ENCODE peak calls at places on chromosomes 11 and 22, in six cellular contexts. J, D, A, R, P and X are unnamed samples.

GRCh38 chr11:92827132-92827531 is 142.3 kb upstream of the MTNR1B start:
- DNase-seq in J (no peak), D (no peak), A (no peak), R (no peak), P (no peak), X (no peak)

GRCh38 chr11:626475-627272 is at the start of gene SCT:
- DNase-seq in J (no peak), D (peak), A (no peak), R (no peak), P (no peak), X (no peak)

GRCh38 chr22:23684561-23685031 is 6.2 kb upstream of the RGL4 start:
- DNase-seq in J (no peak), D (no peak), A (peak), R (no peak), P (no peak), X (no peak)

GRCh38 chr11:1219446-1219835 is 3.4 kb upstream of the MUC5B start:
- DNase-seq in J (no peak), D (no peak), A (no peak), R (no peak), P (no peak), X (no peak)

GRCh38 chr22:32318361-32318760 is 39.3 kb upstream of the RFPL3 start:
- DNase-seq in J (no peak), D (no peak), A (no peak), R (no peak), P (no peak), X (no peak)

GRCh38 chr22:40509401-40510134 is 127.0 kb downstream of the MRTFA start:
- DNase-seq in J (peak), D (no peak), A (no peak), R (no peak), P (no peak), X (peak)

GRCh38 chr11:43963221-43963620 is 20.8 kb downstream of the C11orf96 start:
- DNase-seq in J (no peak), D (no peak), A (no peak), R (no peak), P (no peak), X (no peak)

GRCh38 chr11:3836903-3837302 is 3.9 kb downstream of the RHOG start:
- DNase-seq in J (no peak), D (no peak), A (peak), R (no peak), P (no peak), X (no peak)

GRCh38 chr11:13487661-13488030 is 8.2 kb downstream of the PTH start:
- DNase-seq in J (peak), D (peak), A (peak), R (peak), P (no peak), X (peak)

GRCh38 chr22:44578516-44579230 is 80.6 kb upstream of the RTL6 start:
- DNase-seq in J (no peak), D (no peak), A (no peak), R (no peak), P (no peak), X (no peak)

GRCh38 chr22:45531944-45532631 is 29.4 kb downstream of the FBLN1 start:
- DNase-seq in J (no peak), D (no peak), A (no peak), R (no peak), P (no peak), X (no peak)

GRCh38 chr11:74316772-74317505 is 5.5 kb upstream of the P4HA3 start:
- DNase-seq in J (peak), D (no peak), A (no peak), R (no peak), P (no peak), X (no peak)

GRCh38 chr11:18314794-18315523 is 7.0 kb downstream of the HPS5 start:
- DNase-seq in J (no peak), D (no peak), A (no peak), R (no peak), P (no peak), X (no peak)

GRCh38 chr11:75689861-75690641 is 21.2 kb upstream of the MAP6 start:
- DNase-seq in J (no peak), D (no peak), A (no peak), R (no peak), P (no peak), X (no peak)

DNA sequence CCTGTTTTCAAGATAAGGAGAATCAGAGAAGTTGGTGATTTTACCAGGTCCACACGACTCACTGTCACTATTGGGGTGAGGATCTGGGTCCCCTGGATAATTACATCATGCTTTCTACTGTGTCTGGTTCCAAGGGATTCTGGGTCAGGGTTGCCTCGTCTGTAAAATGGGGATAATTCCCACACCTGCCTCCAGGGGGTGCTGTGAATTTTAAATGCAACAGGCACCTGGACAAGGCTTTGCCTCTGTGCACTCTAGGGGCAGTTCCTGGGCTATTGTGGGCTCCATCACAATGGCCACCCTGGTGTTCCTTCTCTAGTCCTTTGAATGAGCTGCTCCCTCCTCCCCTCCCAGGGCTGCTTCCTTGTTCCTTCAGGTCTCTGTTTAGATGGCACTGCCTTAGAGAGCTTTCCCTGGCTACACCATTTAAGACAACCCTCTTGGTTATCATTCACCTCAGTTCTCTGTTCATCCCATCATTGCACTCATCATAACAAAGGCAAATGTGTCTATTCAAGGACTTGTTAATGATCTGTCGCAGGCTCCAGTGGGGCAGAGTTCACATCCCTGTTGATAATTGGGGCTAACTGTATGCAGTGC is 178.6 kb downstream of the MIAT start:
- DNase-seq in J (peak), D (peak), A (peak), R (peak), P (peak), X (peak)
- TF ChIP-seq JUN in J (no peak), D (no peak), A (no peak), R (no peak), P (no peak), X (no peak)

DNA sequence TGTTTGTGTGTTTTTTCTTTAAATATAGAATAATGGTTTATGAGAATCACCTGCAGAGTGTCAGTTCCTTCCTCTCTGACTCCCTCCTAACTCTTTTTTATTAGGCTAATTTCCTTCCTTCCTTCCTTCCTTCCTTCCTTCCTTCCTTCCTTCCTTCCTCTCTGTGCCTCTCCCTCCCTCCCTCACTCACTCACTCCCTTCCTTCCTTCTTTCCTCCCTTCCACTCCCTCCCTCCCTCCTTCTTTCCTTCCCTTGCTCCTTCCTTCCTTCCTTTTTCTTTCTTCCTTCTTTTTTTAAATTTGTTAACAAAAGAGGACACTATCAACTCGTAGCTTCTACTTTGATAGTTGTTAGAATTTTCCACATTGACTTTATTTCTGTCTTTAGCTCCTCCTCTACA is 152.3 kb upstream of the SEZ6L start:
- DNase-seq in J (no peak), D (no peak), A (no peak), R (no peak), P (no peak), X (no peak)
- TF ChIP-seq MAX in J (no peak), D (no peak), A (no peak), R (no peak), P (no peak), X (no peak)

DNA sequence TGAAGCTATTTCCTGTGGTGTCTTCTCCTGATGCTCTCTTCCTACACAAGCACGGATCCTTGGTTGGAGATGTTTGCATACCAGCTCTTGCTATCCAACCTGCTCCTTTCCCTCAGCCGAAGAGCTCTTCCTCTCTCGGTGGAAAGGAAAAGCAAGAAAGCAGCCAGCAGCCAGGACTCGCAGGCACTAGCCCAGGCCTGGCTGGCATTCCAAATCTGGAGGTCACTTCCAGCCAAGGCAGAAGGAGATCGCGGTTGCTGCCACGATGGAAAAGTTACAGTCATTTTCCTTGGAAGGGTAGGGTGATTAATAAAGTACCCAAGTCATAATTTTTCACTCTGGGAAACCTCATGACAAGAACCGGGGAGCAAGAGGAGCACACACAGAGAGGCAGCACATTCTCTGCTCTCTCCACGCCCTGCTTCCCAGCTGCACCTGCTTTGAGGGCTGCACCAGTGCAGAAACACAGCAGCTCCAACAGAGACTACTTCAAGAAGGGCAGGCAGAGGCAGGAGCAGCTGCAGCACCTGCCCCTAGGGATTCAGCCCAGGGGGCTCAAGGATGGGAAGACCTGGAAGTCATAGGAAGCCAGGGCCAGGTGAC is 399.3 kb downstream of the CADM1 start:
- DNase-seq in J (no peak), D (no peak), A (no peak), R (no peak), P (no peak), X (no peak)
- TF ChIP-seq JUN in J (no peak), D (no peak), A (no peak), R (no peak), P (no peak), X (no peak)

DNA sequence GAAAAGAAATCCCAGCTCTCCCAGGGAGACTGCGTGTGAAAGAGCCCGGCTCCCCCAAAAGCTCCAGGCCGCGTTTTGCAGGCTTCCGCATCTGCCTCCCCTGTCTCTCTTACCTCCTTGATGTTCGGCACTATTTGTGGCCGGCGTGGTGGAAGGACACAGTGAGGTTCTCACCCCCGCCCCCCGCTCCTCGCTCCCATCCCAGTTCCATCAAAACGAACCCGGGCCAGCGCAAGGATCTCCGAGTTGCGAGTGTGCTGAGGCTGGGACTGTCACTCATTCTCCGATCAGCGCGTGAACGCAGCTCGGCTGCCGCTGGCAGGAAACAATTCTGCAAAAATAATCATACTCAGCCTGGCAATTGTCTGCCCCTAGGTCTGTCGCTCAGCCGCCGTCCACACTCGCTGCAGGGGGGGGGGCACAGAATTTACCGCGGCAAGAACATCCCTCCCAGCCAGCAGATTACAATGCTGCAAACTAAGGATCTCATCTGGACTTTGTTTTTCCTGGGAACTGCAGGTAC is at the start of gene NCAM1:
- DNase-seq in J (peak), D (peak), A (peak), R (peak), P (peak), X (peak)
- TF ChIP-seq MAX in J (peak), D (peak), A (no peak), R (no peak), P (peak), X (no peak)

DNA sequence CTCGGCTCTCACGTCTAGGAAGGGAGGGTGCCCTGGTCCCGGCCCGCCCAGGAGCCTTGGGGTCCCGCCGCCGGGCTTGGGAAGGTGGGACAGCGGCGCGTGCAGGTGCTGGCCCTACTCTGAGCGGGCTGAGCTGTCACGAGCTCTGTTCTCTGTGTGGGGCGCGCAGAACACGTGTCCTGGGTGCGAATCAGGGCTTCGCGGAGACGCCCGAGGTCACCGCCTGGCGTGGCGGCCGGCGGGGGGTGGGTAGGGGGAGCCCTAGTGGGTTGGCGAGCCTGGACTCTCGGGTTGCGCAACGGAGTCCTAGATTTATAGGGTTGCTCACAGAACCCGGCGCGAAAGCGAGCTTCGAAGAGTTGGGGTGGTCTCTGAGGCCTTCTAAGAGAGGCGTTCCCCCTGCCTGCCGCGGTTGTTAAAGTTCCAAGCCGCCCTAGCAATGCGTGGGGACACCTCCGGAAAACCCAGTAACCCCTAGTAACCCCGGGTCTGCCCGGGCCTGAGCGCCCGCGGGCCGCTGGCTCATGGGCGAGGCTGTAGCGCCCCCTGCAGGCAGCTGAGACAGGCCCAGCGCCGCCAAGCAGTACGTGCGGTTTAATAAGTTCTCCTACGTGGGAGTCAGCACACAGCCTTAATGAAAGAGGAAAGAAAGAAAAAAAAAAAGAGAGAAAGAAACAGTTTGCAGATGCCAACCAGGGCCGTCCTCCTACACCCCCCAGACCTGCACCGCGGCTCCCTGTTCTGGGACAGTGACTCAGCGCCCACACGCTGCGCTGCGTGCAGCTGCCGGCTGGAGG is 2.7 kb downstream of the ADM start:
- DNase-seq in J (peak), D (peak), A (peak), R (peak), P (no peak), X (peak)
- TF ChIP-seq JUN in J (peak), D (no peak), A (no peak), R (peak), P (no peak), X (peak)

DNA sequence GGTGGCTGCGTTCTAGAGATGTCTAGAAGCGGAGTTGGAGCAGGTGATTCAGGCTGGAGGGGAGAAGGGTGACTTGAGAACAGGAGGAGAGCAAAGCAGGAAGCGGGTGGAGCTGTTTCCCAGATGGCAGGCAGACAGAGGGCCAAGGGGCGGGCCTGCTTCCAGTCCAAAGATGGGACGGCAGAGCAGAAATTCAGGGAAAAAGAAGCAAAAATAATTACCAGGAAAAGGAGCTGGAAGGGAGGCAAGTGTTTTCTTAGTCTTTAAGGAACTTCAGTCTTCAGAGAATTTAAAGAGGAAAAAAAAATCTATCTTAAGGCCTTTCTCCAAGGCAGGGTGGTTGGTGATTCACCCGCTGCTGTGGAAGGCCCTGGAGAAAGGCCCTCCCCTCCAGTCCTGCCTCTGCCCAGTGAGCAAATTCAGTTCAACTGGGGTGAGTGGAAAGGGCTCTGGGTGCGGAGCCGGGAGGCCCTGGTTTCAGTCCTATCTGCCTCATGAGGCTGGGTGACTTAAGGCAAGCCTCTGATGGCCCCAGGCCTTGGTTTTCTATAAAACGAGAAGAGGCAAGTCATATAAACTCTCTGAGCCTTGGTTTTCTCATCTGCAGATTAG is 4.5 kb upstream of the CREB3L1 start:
- DNase-seq in J (no peak), D (no peak), A (peak), R (no peak), P (no peak), X (peak)
- TF ChIP-seq MAX in J (no peak), D (no peak), A (no peak), R (no peak), P (no peak), X (no peak)

DNA sequence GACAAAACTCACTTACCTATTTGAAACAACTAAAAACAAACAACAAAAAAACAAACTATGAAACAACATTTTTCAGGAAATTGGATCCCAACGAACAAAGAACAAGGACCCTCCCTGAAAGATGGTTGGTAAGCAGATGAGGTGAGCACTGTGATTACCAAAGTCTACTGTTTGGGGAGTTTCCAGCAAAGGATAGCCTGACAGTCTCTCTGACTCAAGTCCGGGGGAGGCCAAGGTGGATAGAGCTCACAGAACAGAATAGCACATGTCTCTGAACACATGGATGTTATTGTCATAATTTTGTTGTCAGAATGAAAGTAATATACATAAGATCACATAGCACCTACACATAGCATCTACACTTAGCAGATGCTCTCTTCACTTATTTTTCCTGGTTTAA is 501.2 kb upstream of the TENM4 start:
- DNase-seq in J (no peak), D (no peak), A (no peak), R (no peak), P (no peak), X (no peak)
- TF ChIP-seq JUN in J (no peak), D (no peak), A (no peak), R (no peak), P (no peak), X (no peak)

GRCh38 chr11:67699521-67699920 is 25.1 kb upstream of the ALDH3B2 start:
- DNase-seq in J (peak), D (no peak), A (no peak), R (no peak), P (no peak), X (no peak)
- TF ChIP-seq MAX in J (no peak), D (no peak), A (no peak), R (no peak), P (no peak), X (no peak)

DNA sequence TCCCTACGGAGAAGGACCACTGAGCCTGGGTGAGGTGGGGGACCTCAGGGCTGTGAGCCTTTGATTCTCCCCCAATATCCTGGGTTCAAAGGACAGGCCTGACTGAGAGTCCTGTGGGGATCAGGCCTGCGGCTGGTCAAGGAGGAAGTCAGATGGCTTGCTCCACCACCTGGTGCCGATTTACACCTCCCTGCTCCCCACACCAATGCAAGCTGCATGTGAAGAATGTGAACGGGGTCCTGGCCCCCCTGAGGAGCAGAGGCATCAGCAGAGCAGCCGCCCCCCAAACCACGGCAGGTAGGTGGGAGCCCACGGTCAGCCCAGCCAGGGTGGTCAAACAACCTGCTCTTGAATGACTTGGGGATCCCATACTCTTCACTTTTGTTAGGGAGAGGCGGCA is 6.7 kb downstream of the ADAMTS8 start:
- DNase-seq in J (no peak), D (no peak), A (no peak), R (no peak), P (no peak), X (no peak)
- TF ChIP-seq JUN in J (no peak), D (no peak), A (no peak), R (no peak), P (no peak), X (no peak)